ENCODE peak calls at places on chromosomes 13 and 19, in eight cellular contexts. One of them, this sample, is unnamed.

GRCh38 chr13:66581691-66582090 is 648.4 kb downstream of the PCDH9 start:
- DNase-seq in heart left ventricle: no peak
- DNase-seq in fibroblast of lung: no peak
- DNase-seq in RWPE1: no peak
- DNase-seq in A549: no peak
- DNase-seq in tibial artery: no peak
- DNase-seq in foreskin keratinocyte: no peak
- DNase-seq in cardiac muscle cell: no peak
- DNase-seq in this sample: no peak

GRCh38 chr19:1407662-1408299 is 395 bp downstream of the DAZAP1 start:
- DNase-seq in fibroblast of lung: no peak
- DNase-seq in foreskin keratinocyte: no peak
- DNase-seq in cardiac muscle cell: peak
- DNase-seq in heart left ventricle: no peak
- DNase-seq in A549: no peak
- DNase-seq in tibial artery: no peak
- DNase-seq in RWPE1: no peak
- DNase-seq in this sample: no peak

GRCh38 chr13:22939157-22939556 is 241.6 kb upstream of the SGCG start:
- DNase-seq in cardiac muscle cell: no peak
- DNase-seq in foreskin keratinocyte: no peak
- DNase-seq in RWPE1: no peak
- DNase-seq in tibial artery: no peak
- DNase-seq in heart left ventricle: no peak
- DNase-seq in A549: no peak
- DNase-seq in fibroblast of lung: no peak
- DNase-seq in this sample: no peak

GRCh38 chr19:18107235-18108083 is 9.9 kb downstream of the MAST3 start:
- DNase-seq in heart left ventricle: no peak
- DNase-seq in fibroblast of lung: no peak
- DNase-seq in A549: no peak
- DNase-seq in foreskin keratinocyte: no peak
- DNase-seq in tibial artery: no peak
- DNase-seq in RWPE1: no peak
- DNase-seq in cardiac muscle cell: no peak
- DNase-seq in this sample: no peak

GRCh38 chr13:80903911-80904310 is 563.0 kb upstream of the SPRY2 start:
- DNase-seq in heart left ventricle: no peak
- DNase-seq in cardiac muscle cell: no peak
- DNase-seq in foreskin keratinocyte: no peak
- DNase-seq in A549: no peak
- DNase-seq in RWPE1: no peak
- DNase-seq in tibial artery: no peak
- DNase-seq in fibroblast of lung: peak
- DNase-seq in this sample: no peak

GRCh38 chr19:15780595-15781418 is 6.7 kb upstream of the OR10H5 start:
- DNase-seq in cardiac muscle cell: no peak
- DNase-seq in heart left ventricle: no peak
- DNase-seq in RWPE1: no peak
- DNase-seq in tibial artery: no peak
- DNase-seq in A549: peak
- DNase-seq in foreskin keratinocyte: peak
- DNase-seq in fibroblast of lung: no peak
- DNase-seq in this sample: peak

GRCh38 chr19:46297700-46298476 is 1.0 kb downstream of the HIF3A start:
- DNase-seq in foreskin keratinocyte: no peak
- DNase-seq in fibroblast of lung: peak
- DNase-seq in RWPE1: no peak
- DNase-seq in tibial artery: peak
- DNase-seq in cardiac muscle cell: no peak
- DNase-seq in A549: no peak
- DNase-seq in heart left ventricle: peak
- DNase-seq in this sample: no peak

GRCh38 chr13:23440821-23441608 is 7.5 kb upstream of the SACS start:
- DNase-seq in tibial artery: no peak
- DNase-seq in foreskin keratinocyte: no peak
- DNase-seq in A549: peak
- DNase-seq in heart left ventricle: peak
- DNase-seq in fibroblast of lung: no peak
- DNase-seq in RWPE1: no peak
- DNase-seq in cardiac muscle cell: no peak
- DNase-seq in this sample: no peak

GRCh38 chr13:113208424-113209335 is at the start of gene PCID2:
- DNase-seq in cardiac muscle cell: peak
- DNase-seq in RWPE1: peak
- DNase-seq in A549: peak
- DNase-seq in fibroblast of lung: peak
- DNase-seq in foreskin keratinocyte: peak
- DNase-seq in tibial artery: peak
- DNase-seq in heart left ventricle: peak
- DNase-seq in this sample: peak

GRCh38 chr13:50650936-50651638 is 192.4 kb downstream of the DLEU7 start:
- DNase-seq in tibial artery: no peak
- DNase-seq in fibroblast of lung: peak
- DNase-seq in cardiac muscle cell: no peak
- DNase-seq in heart left ventricle: no peak
- DNase-seq in A549: no peak
- DNase-seq in foreskin keratinocyte: no peak
- DNase-seq in RWPE1: no peak
- DNase-seq in this sample: no peak

GRCh38 chr19:495440-496332 is 600 bp upstream of the MADCAM1 start:
- DNase-seq in RWPE1: no peak
- DNase-seq in cardiac muscle cell: no peak
- DNase-seq in fibroblast of lung: peak
- DNase-seq in foreskin keratinocyte: no peak
- DNase-seq in tibial artery: no peak
- DNase-seq in A549: peak
- DNase-seq in heart left ventricle: peak
- DNase-seq in this sample: no peak

GRCh38 chr13:74487091-74487722 is 353.0 kb upstream of the KLF12 start:
- DNase-seq in A549: no peak
- DNase-seq in tibial artery: no peak
- DNase-seq in foreskin keratinocyte: no peak
- DNase-seq in heart left ventricle: no peak
- DNase-seq in fibroblast of lung: no peak
- DNase-seq in cardiac muscle cell: no peak
- DNase-seq in RWPE1: no peak
- DNase-seq in this sample: no peak

GRCh38 chr13:19055611-19056010 is 126.0 kb downstream of the TUBA3C start:
- DNase-seq in RWPE1: no peak
- DNase-seq in cardiac muscle cell: no peak
- DNase-seq in fibroblast of lung: no peak
- DNase-seq in A549: no peak
- DNase-seq in heart left ventricle: no peak
- DNase-seq in tibial artery: no peak
- DNase-seq in foreskin keratinocyte: no peak
- DNase-seq in this sample: no peak

GRCh38 chr19:18173572-18174294 is at the start of gene IFI30:
- DNase-seq in foreskin keratinocyte: no peak
- DNase-seq in tibial artery: peak
- DNase-seq in RWPE1: peak
- DNase-seq in fibroblast of lung: no peak
- DNase-seq in A549: peak
- DNase-seq in cardiac muscle cell: peak
- DNase-seq in heart left ventricle: peak
- DNase-seq in this sample: no peak

GRCh38 chr13:46668906-46669525 is 116.0 kb downstream of the LRCH1 start:
- DNase-seq in cardiac muscle cell: no peak
- DNase-seq in RWPE1: no peak
- DNase-seq in fibroblast of lung: no peak
- DNase-seq in foreskin keratinocyte: no peak
- DNase-seq in heart left ventricle: no peak
- DNase-seq in tibial artery: no peak
- DNase-seq in A549: no peak
- DNase-seq in this sample: no peak

GRCh38 chr13:46679369-46680180 is 117.4 kb downstream of the ESD start:
- DNase-seq in heart left ventricle: peak
- DNase-seq in foreskin keratinocyte: no peak
- DNase-seq in A549: no peak
- DNase-seq in tibial artery: no peak
- DNase-seq in cardiac muscle cell: no peak
- DNase-seq in RWPE1: no peak
- DNase-seq in fibroblast of lung: peak
- DNase-seq in this sample: no peak

GRCh38 chr13:46672338-46673090 is 119.5 kb downstream of the LRCH1 start:
- DNase-seq in cardiac muscle cell: no peak
- DNase-seq in A549: no peak
- DNase-seq in foreskin keratinocyte: no peak
- DNase-seq in heart left ventricle: no peak
- DNase-seq in fibroblast of lung: no peak
- DNase-seq in tibial artery: no peak
- DNase-seq in RWPE1: no peak
- DNase-seq in this sample: no peak

GRCh38 chr13:46676378-46676725 is 120.6 kb downstream of the ESD start:
- DNase-seq in tibial artery: no peak
- DNase-seq in foreskin keratinocyte: no peak
- DNase-seq in RWPE1: no peak
- DNase-seq in fibroblast of lung: no peak
- DNase-seq in A549: no peak
- DNase-seq in heart left ventricle: no peak
- DNase-seq in cardiac muscle cell: no peak
- DNase-seq in this sample: no peak

DNA sequence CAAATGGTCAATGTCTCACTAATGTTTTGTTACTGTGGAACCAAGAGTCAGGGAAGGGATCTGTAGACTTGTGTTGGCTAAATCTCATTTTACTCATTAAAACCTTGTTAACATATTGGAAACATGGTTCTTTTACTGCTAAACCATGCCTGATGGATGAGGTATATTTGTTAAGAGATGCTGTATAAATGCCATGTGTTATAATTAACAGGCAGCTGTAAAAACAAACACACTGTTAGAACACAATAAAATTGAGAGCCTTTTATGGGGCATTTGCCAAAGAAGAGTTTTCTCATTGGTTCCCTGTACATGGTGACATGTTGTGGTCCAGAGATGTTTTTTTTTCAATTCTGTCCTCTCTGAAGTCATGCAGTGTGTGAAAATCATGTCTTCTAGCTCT is 121.9 kb downstream of the ESD start:
- DNase-seq in fibroblast of lung: peak
- DNase-seq in A549: no peak
- DNase-seq in tibial artery: no peak
- DNase-seq in RWPE1: no peak
- DNase-seq in foreskin keratinocyte: no peak
- DNase-seq in heart left ventricle: no peak
- DNase-seq in cardiac muscle cell: no peak
- DNase-seq in this sample: no peak
- H3K27ac ChIP-seq in fibroblast of lung: no peak
- H3K27ac ChIP-seq in A549: no peak
- H3K27ac ChIP-seq in tibial artery: peak
- H3K27ac ChIP-seq in RWPE1: no peak
- H3K27ac ChIP-seq in foreskin keratinocyte: no peak
- H3K27ac ChIP-seq in heart left ventricle: no peak
- H3K27ac ChIP-seq in cardiac muscle cell: peak
- H3K27ac ChIP-seq in this sample: no peak

GRCh38 chr13:32165791-32166190 is 134.2 kb downstream of the FRY start:
- DNase-seq in heart left ventricle: peak
- DNase-seq in fibroblast of lung: no peak
- DNase-seq in A549: no peak
- DNase-seq in foreskin keratinocyte: peak
- DNase-seq in tibial artery: peak
- DNase-seq in cardiac muscle cell: no peak
- DNase-seq in RWPE1: peak
- DNase-seq in this sample: peak
- TF ChIP-seq CTCF in heart left ventricle: no peak
- TF ChIP-seq CTCF in fibroblast of lung: no peak
- TF ChIP-seq CTCF in A549: no peak
- TF ChIP-seq CTCF in foreskin keratinocyte: no peak
- TF ChIP-seq CTCF in tibial artery: no peak
- TF ChIP-seq CTCF in cardiac muscle cell: no peak
- TF ChIP-seq CTCF in RWPE1: no peak
- TF ChIP-seq CTCF in this sample: no peak

GRCh38 chr13:110354209-110354627 is 47.1 kb downstream of the COL4A2 start:
- DNase-seq in heart left ventricle: no peak
- DNase-seq in tibial artery: no peak
- DNase-seq in foreskin keratinocyte: no peak
- DNase-seq in RWPE1: no peak
- DNase-seq in fibroblast of lung: no peak
- DNase-seq in cardiac muscle cell: no peak
- DNase-seq in A549: no peak
- DNase-seq in this sample: no peak
- H3K27ac ChIP-seq in heart left ventricle: no peak
- H3K27ac ChIP-seq in tibial artery: peak
- H3K27ac ChIP-seq in foreskin keratinocyte: no peak
- H3K27ac ChIP-seq in RWPE1: no peak
- H3K27ac ChIP-seq in fibroblast of lung: no peak
- H3K27ac ChIP-seq in cardiac muscle cell: no peak
- H3K27ac ChIP-seq in A549: peak
- H3K27ac ChIP-seq in this sample: no peak

DNA sequence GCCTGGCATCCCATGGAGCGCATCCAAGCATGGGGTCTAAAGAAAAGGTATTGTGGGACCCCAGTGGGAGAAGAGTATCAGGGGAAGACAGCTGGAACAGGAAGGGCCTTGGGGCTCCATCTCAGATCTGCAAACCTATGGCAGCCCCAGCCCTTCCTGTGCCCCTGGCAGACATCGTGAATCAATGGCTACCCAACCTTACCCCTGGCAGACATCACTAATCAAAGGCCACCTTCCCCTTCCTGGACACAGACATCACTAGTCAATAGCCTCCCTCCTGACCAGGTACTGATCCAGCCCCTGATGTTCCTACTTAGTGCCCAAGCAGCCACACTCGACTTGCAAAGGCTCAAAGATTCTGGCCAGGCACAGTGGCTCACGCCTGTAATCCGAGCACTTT is 15.8 kb downstream of the F2RL3 start:
- DNase-seq in A549: no peak
- DNase-seq in heart left ventricle: no peak
- DNase-seq in RWPE1: no peak
- DNase-seq in fibroblast of lung: no peak
- DNase-seq in cardiac muscle cell: no peak
- DNase-seq in foreskin keratinocyte: no peak
- DNase-seq in tibial artery: no peak
- DNase-seq in this sample: no peak
- TF ChIP-seq CTCF in A549: no peak
- TF ChIP-seq CTCF in heart left ventricle: no peak
- TF ChIP-seq CTCF in RWPE1: no peak
- TF ChIP-seq CTCF in fibroblast of lung: no peak
- TF ChIP-seq CTCF in cardiac muscle cell: no peak
- TF ChIP-seq CTCF in foreskin keratinocyte: no peak
- TF ChIP-seq CTCF in tibial artery: no peak
- TF ChIP-seq CTCF in this sample: no peak